ENCODE peak calls at places on chromosome 4, in five cellular contexts. K is Jurkat, Clone E6-1; Q is activated T-cell treated with anti-CD3 and anti-CD28 coated beads, Interleukin-2, amount 50 U/mL, for 72 hours; Z is AG04450; P is CD14-positive monocyte. E is an unnamed sample.

GRCh38 chr4:168440442-168441264 is 39.6 kb downstream of the DDX60L start:
- DNase-seq in K (no peak), Z (no peak), Q (no peak), P (peak), E (no peak)

GRCh38 chr4:8035371-8035780 is 95.7 kb upstream of the AFAP1 start:
- DNase-seq in P (no peak), K (peak), Z (no peak), Q (no peak), E (peak)

GRCh38 chr4:89438102-89438831 is 130.7 kb upstream of the GPRIN3 start:
- DNase-seq in Z (no peak), P (peak), Q (peak), K (peak), E (no peak)

GRCh38 chr4:21742326-21742725 is 206.2 kb downstream of the KCNIP4 start:
- DNase-seq in P (no peak), Z (no peak), Q (no peak), K (no peak), E (no peak)

GRCh38 chr4:100174985-100175383 is 15.3 kb downstream of the DDIT4L start:
- DNase-seq in Q (no peak), P (no peak), K (no peak), Z (no peak), E (no peak)

GRCh38 chr4:147336252-147336651 is 144.6 kb upstream of the EDNRA start:
- DNase-seq in Q (no peak), Z (no peak), P (no peak), K (no peak), E (no peak)

GRCh38 chr4:147340547-147341225 is 140.2 kb upstream of the EDNRA start:
- DNase-seq in Z (no peak), P (no peak), Q (no peak), K (no peak), E (no peak)

GRCh38 chr4:20281453-20281852 is 29.7 kb downstream of the SLIT2 start:
- DNase-seq in Q (no peak), P (no peak), K (no peak), Z (no peak), E (no peak)

GRCh38 chr4:147846318-147847135 is 114.6 kb downstream of the ARHGAP10 start:
- DNase-seq in P (no peak), Z (no peak), K (peak), Q (peak), E (no peak)

GRCh38 chr4:140048419-140049022 is 105.5 kb downstream of the MAML3 start:
- DNase-seq in Z (no peak), Q (no peak), K (no peak), P (no peak), E (no peak)

GRCh38 chr4:113406723-113407016 is 354.9 kb downstream of the CAMK2D start:
- DNase-seq in Z (no peak), Q (no peak), K (no peak), P (no peak), E (no peak)

GRCh38 chr4:40576651-40577480 is 52.8 kb downstream of the RBM47 start:
- DNase-seq in K (no peak), Q (no peak), P (peak), Z (peak), E (no peak)